ENCODE peak calls at places on chromosomes 16 and 17, in eight cellular contexts. B, Q, N, D, V, Y, S and L are unnamed samples.

GRCh38 chr17:81419333-81419885 is 24.2 kb downstream of the BAHCC1 start:
- DNase-seq in V (peak; percentile 36), Y (peak; percentile 76), Q (peak; percentile 52), D (no peak), S (peak; percentile 91), B (peak; percentile 93), N (peak; percentile 81), L (peak; percentile 78)

GRCh38 chr17:43444223-43445008 is 39.4 kb upstream of the DHX8 start:
- DNase-seq in Y (no peak), V (no peak), B (peak; percentile 86), D (no peak), S (no peak), Q (peak; percentile 74), N (peak; percentile 80), L (no peak)

GRCh38 chr17:43713494-43714162 is 45.0 kb downstream of the SOST start:
- DNase-seq in V (no peak), N (peak; percentile 45), Y (peak; percentile 84), D (peak; percentile 43), B (no peak), S (peak; percentile 70), Q (peak; percentile 47), L (peak; percentile 57)

GRCh38 chr16:88963583-88963982 is 13.4 kb downstream of the CBFA2T3 start:
- DNase-seq in N (no peak), Y (peak; percentile 66), B (no peak), S (no peak), D (no peak), V (no peak), Q (peak; percentile 55), L (no peak)

GRCh38 chr17:2736956-2737355 is 12.5 kb downstream of the CCDC92B start:
- DNase-seq in Q (peak; percentile 96), N (peak; percentile 99), S (no peak), D (no peak), B (peak; percentile 47), V (no peak), Y (no peak), L (no peak)

GRCh38 chr17:9842057-9842758 is 16.5 kb downstream of the GLP2R start:
- DNase-seq in V (no peak), Y (peak; percentile 72), S (no peak), D (no peak), Q (no peak), N (no peak), B (peak; percentile 64), L (peak; percentile 52)

GRCh38 chr17:37490022-37490587 is 414 bp downstream of the DUSP14 start:
- DNase-seq in B (peak; percentile 65), S (peak; percentile 57), Y (peak; percentile 54), V (peak; percentile 80), D (peak; percentile 82), N (peak; percentile 61), Q (peak; percentile 58), L (no peak)

GRCh38 chr17:63431939-63432804 is 13.9 kb downstream of the CYB561 start:
- DNase-seq in Y (no peak), S (no peak), V (no peak), B (no peak), D (no peak), Q (no peak), N (no peak), L (no peak)

GRCh38 chr17:82973456-82974135 is 105.8 kb upstream of the METRNL start:
- DNase-seq in Y (no peak), V (no peak), S (no peak), B (no peak), D (no peak), Q (no peak), N (no peak), L (no peak)

GRCh38 chr16:54627616-54628015 is 303.0 kb upstream of the IRX5 start:
- DNase-seq in Y (no peak), S (no peak), V (no peak), N (no peak), B (no peak), D (no peak), Q (no peak), L (no peak)